ENCODE peak calls at places on chromosomes 13 and 19, in four cellular contexts. L is SK-N-SH, R is K562, S is H1. Q is an unnamed sample.

GRCh38 chr13:41222259-41222852 is 28.0 kb upstream of the KBTBD7 start:
- DNase-seq in L (peak; percentile 62), R (peak; percentile 59), S (no peak), Q (peak; percentile 50)

GRCh38 chr13:27661017-27661416 is 39.3 kb downstream of the POLR1D start:
- DNase-seq in L (no peak), R (no peak), S (no peak), Q (no peak)

GRCh38 chr13:51520524-51520923 is 63.7 kb upstream of the WDFY2 start:
- DNase-seq in L (no peak), R (no peak), S (no peak), Q (no peak)

GRCh38 chr19:17220207-17220758 is 5.1 kb downstream of the USE1 start:
- DNase-seq in L (no peak), R (peak; percentile 63), S (no peak), Q (no peak)

GRCh38 chr19:47765522-47766358 is 12.8 kb upstream of the SELENOW start:
- DNase-seq in L (peak; percentile 77), R (peak; percentile 68), S (no peak), Q (no peak)

GRCh38 chr19:18589380-18590272 is 1.0 kb downstream of the REX1BD start:
- DNase-seq in L (peak; percentile 85), R (peak; percentile 65), S (peak; percentile 69), Q (peak; percentile 73)

GRCh38 chr13:76385606-76386005 is 500.6 kb downstream of the KCTD12 start:
- DNase-seq in L (no peak), R (no peak), S (no peak), Q (no peak)

GRCh38 chr19:40811478-40812341 is 12.7 kb downstream of the EGLN2 start:
- DNase-seq in L (no peak), R (peak; percentile 39), S (no peak), Q (no peak)

GRCh38 chr13:70630247-70630646 is 522.0 kb upstream of the KLHL1 start:
- DNase-seq in L (no peak), R (no peak), S (peak; percentile 31), Q (no peak)

DNA sequence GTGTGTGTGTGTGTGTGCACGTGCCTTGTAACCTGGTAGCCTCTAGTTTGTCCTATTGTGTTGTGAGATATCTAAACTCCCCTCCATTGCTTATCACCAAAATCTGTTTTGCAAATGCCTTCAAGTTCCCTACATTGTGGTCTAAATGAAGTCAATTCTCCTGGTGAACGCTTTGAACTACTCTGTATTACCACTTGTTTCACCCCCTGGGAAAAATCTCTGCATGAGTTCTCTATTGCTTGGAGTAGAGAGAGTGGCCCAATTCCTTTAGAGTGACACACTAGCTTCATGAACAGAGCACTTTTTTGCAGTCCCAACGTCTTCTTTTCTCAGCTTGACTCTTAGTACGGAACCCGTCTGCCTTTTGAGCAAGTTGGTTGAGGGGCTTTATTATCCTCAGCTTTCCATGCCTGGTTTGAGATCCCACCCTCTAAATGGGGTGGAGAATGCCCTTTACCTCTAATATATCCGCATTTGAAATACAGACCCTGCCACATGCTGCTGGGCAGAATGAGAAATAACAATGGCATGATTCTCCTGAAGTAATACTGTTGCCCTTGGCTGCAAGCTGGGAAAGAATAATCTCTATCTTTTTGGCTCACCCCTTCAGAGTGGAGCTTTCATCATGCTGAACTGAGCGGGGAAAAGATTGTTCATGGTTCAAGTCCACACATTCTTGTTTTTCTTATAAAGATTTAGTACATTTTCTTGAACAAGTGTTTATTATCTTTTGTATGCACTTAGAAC is 2545.3 kb downstream of the PCDH9 start:
- DNase-seq in L (no peak), R (no peak), S (peak; percentile 58), Q (no peak)
- TF ChIP-seq RAD21 in L (no peak), R (no peak), S (no peak), Q (no peak)

DNA sequence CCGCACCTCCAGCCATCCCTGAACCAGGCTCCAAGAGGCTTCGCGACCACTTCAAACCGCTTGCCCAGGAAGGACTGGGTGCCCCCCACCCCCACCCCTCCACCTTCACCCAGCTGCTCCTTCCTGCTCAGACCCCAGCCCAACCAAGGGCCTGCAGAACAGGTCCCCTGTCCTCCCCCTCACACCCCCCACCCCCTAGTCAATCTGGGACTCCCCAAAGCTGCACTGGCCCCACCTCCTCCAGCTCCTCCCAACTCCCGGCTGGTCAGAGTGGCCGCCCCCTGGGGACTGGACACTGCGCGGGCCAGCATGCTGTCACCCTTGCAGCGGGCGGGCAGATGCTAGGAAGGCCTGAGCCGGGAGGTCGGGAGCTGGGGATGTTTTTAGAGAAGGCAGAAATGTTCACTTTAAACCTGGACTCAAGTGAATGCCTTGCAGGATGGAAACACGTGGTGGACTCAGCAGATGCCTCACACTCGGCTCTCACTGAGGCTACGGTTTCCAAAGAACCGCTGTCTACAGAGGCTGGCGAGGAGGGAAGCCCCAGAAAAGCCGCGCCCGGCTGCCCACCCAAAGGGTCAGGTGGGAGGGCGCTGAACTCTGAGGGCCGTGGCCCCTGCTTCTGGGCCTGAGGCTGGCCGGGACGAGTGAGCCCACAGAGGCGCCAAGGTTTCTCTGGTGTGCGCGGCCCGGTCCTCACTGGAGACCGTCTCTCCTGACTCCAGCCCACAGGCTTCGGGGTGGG is 8.0 kb downstream of the RPL36 start:
- DNase-seq in L (peak; percentile 58), R (no peak), S (no peak), Q (no peak)
- TF ChIP-seq JUND in L (no peak), R (no peak), S (no peak), Q (no peak)

GRCh38 chr13:80299046-80299445 is 41.9 kb downstream of the SPRY2 start:
- DNase-seq in L (no peak), R (no peak), S (no peak), Q (no peak)

GRCh38 chr13:80297503-80297902 is 43.4 kb downstream of the SPRY2 start:
- DNase-seq in L (no peak), R (no peak), S (no peak), Q (no peak)

GRCh38 chr13:80297094-80297493 is 43.8 kb downstream of the SPRY2 start:
- DNase-seq in L (no peak), R (no peak), S (peak; percentile 49), Q (no peak)

DNA sequence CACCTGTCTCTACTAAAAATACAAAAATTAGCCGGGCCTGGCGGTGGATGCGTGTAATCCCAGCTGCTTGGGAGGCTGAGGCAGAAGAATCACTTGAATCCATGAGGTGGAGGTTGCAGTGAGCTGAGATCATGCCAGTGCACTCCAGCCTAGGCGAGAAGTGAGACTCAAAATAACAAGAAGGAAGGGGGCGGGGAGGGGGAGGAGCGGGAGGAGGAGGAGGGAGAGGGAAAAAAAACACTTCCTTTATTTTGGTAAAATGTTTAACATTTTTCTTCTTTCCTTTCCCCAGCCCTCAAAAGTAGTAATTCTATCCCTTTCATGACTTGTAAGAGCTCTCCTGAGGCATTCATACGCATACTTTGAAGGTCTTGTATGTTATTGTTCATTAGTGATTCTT is 44.3 kb downstream of the SPRY2 start:
- DNase-seq in L (no peak), R (no peak), S (no peak), Q (no peak)
- TF ChIP-seq RAD21 in L (no peak), R (no peak), S (no peak), Q (no peak)

DNA sequence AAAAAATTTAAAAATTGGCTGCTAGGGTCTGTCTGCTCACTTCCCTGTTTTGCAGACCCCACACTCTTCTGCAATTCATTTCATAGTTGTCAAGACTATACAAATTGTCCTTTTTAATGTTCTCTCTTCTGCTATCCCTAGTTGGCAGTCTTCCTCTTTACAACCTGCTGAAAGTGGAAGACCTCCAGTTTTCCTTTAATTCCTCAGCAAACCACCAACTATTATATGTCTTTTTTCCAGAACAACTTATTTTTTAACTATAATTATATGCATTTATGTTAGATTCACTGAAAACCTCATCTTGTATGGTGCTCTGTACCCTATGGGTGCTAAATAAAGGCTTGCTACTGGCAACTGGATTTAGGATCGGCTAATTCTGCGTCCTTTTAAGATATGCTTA is 1.1 kb upstream of the PHF11 start:
- DNase-seq in L (no peak), R (no peak), S (no peak), Q (no peak)
- TF ChIP-seq JUND in L (no peak), R (no peak), S (no peak), Q (no peak)

GRCh38 chr19:49497790-49498106 is 1.5 kb downstream of the RPS11 start:
- DNase-seq in L (no peak), R (no peak), S (no peak), Q (no peak)

GRCh38 chr19:49499030-49499670 is 2.9 kb downstream of the RPS11 start:
- DNase-seq in L (no peak), R (peak; percentile 45), S (no peak), Q (no peak)

GRCh38 chr19:49496574-49497008 is 357 bp downstream of the RPS11 start:
- DNase-seq in L (no peak), R (no peak), S (no peak), Q (no peak)

GRCh38 chr19:49498475-49498874 is 2.2 kb downstream of the RPS11 start:
- DNase-seq in L (no peak), R (no peak), S (no peak), Q (no peak)

DNA sequence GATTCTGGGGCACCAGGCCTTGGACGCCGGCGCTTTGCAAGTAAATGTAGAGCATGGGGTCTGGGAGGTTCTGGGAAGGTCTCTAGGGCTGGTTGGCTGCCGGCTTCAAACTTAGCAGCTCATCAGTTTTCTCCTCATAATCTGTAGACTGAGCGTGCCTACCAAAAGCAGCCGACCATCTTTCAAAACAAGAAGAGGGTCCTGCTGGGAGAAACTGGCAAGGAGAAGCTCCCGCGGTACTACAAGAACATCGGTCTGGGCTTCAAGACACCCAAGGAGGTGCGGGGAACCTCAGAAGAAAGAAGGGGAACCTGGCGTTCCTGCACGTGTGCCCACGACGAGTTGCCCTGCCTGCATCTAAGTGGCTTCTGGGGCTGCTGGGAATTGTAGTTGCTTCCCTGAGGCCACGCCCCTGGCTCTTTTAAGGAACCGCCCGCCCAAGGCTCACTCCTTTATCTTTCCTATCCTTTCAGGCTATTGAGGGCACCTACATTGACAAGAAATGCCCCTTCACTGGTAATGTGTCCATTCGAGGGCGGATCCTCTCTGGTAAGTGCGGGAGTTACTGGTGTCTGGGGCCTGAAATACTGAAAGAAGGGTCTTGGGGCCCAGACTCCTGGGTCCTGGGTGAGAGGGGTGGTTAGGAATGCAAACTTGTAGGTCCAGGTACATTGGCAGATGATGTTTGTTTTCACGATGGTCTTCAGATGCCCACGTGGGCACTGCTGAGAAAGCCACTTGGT is 984 bp downstream of the RPS11 start:
- DNase-seq in L (peak; percentile 68), R (peak; percentile 47), S (no peak), Q (no peak)
- TF ChIP-seq RAD21 in L (no peak), R (no peak), S (no peak), Q (no peak)

DNA sequence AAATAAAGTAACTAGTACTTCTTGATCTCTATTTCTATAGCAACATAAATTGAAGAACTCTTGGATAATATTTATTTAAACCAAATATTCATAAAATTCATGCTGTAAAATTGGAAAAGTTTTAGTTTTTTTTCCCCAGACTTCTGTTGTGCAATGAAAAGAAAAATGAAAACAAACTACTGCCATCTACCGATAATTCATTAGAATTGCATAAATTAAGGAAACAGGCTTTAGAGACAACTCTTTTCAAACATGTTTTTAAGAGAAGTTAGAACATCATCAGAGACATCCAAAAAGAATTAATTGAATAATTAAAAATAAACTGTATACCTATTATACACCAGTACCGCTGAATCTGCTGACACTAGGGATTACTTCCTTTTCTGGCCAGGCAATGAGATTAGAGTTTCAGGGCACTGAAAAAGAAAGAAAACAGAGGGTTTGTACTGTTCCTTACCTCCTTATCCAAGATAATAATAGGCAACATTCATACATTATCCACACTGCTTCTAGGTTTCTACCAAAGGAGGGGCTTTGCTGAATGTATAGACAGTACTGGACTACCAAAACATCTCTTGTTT is 4.9 kb downstream of the CCDC122 start:
- DNase-seq in L (peak; percentile 11), R (peak; percentile 6), S (no peak), Q (no peak)
- TF ChIP-seq JUND in L (no peak), R (no peak), S (no peak), Q (no peak)